ENCODE peak calls at places on chromosomes 11 and 22, in eight cellular contexts. One of them, this sample, is unnamed.

GRCh38 chr11:73894725-73895335 is 18.0 kb downstream of the PAAF1 start:
- DNase-seq in A549: no peak
- DNase-seq in activated effector memory CD4-positive, alpha-beta T cell treated with anti-CD3 and anti-CD28 coated beads, Interleukin-2, amount 50 U/mL, for 16 hours: no peak
- DNase-seq in HT-29: no peak
- DNase-seq in left colon: no peak
- DNase-seq in thoracic aorta: no peak
- DNase-seq in activated T-cell treated with anti-CD3 and anti-CD28 coated beads for 1 hour: no peak
- DNase-seq in GOT3: no peak
- DNase-seq in this sample: no peak

GRCh38 chr11:82458147-82458546 is 275.5 kb downstream of the FAM181B start:
- DNase-seq in thoracic aorta: no peak
- DNase-seq in HT-29: no peak
- DNase-seq in activated T-cell treated with anti-CD3 and anti-CD28 coated beads for 1 hour: no peak
- DNase-seq in GOT3: no peak
- DNase-seq in left colon: no peak
- DNase-seq in activated effector memory CD4-positive, alpha-beta T cell treated with anti-CD3 and anti-CD28 coated beads, Interleukin-2, amount 50 U/mL, for 16 hours: no peak
- DNase-seq in A549: no peak
- DNase-seq in this sample: no peak

GRCh38 chr11:134376150-134376921 is 35.7 kb downstream of the B3GAT1 start:
- DNase-seq in left colon: no peak
- DNase-seq in HT-29: no peak
- DNase-seq in thoracic aorta: no peak
- DNase-seq in A549: no peak
- DNase-seq in activated effector memory CD4-positive, alpha-beta T cell treated with anti-CD3 and anti-CD28 coated beads, Interleukin-2, amount 50 U/mL, for 16 hours: no peak
- DNase-seq in GOT3: no peak
- DNase-seq in activated T-cell treated with anti-CD3 and anti-CD28 coated beads for 1 hour: no peak
- DNase-seq in this sample: no peak

GRCh38 chr11:74950374-74950969 is 1.4 kb downstream of the SPCS2 start:
- DNase-seq in thoracic aorta: no peak
- DNase-seq in activated T-cell treated with anti-CD3 and anti-CD28 coated beads for 1 hour: no peak
- DNase-seq in GOT3: no peak
- DNase-seq in left colon: no peak
- DNase-seq in activated effector memory CD4-positive, alpha-beta T cell treated with anti-CD3 and anti-CD28 coated beads, Interleukin-2, amount 50 U/mL, for 16 hours: no peak
- DNase-seq in HT-29: no peak
- DNase-seq in A549: no peak
- DNase-seq in this sample: no peak

GRCh38 chr11:370087-370941 is 1.0 kb downstream of the B4GALNT4 start:
- DNase-seq in activated T-cell treated with anti-CD3 and anti-CD28 coated beads for 1 hour: no peak
- DNase-seq in GOT3: no peak
- DNase-seq in left colon: no peak
- DNase-seq in thoracic aorta: no peak
- DNase-seq in A549: no peak
- DNase-seq in activated effector memory CD4-positive, alpha-beta T cell treated with anti-CD3 and anti-CD28 coated beads, Interleukin-2, amount 50 U/mL, for 16 hours: no peak
- DNase-seq in HT-29: no peak
- DNase-seq in this sample: no peak

GRCh38 chr11:57321996-57322880 is 2.5 kb downstream of the TNKS1BP1 start:
- DNase-seq in thoracic aorta: peak; percentile 89
- DNase-seq in A549: peak; percentile 95
- DNase-seq in left colon: peak; percentile 84
- DNase-seq in GOT3: peak; percentile 71
- DNase-seq in HT-29: peak; percentile 98
- DNase-seq in activated effector memory CD4-positive, alpha-beta T cell treated with anti-CD3 and anti-CD28 coated beads, Interleukin-2, amount 50 U/mL, for 16 hours: peak; percentile 69
- DNase-seq in activated T-cell treated with anti-CD3 and anti-CD28 coated beads for 1 hour: no peak
- DNase-seq in this sample: no peak

GRCh38 chr11:110762596-110762995 is 50.4 kb upstream of the ARHGAP20 start:
- DNase-seq in A549: no peak
- DNase-seq in HT-29: no peak
- DNase-seq in activated T-cell treated with anti-CD3 and anti-CD28 coated beads for 1 hour: no peak
- DNase-seq in GOT3: no peak
- DNase-seq in activated effector memory CD4-positive, alpha-beta T cell treated with anti-CD3 and anti-CD28 coated beads, Interleukin-2, amount 50 U/mL, for 16 hours: no peak
- DNase-seq in left colon: no peak
- DNase-seq in thoracic aorta: no peak
- DNase-seq in this sample: no peak

GRCh38 chr22:32631507-32632245 is 157.1 kb downstream of the FBXO7 start:
- DNase-seq in thoracic aorta: no peak
- DNase-seq in HT-29: no peak
- DNase-seq in A549: no peak
- DNase-seq in GOT3: no peak
- DNase-seq in activated effector memory CD4-positive, alpha-beta T cell treated with anti-CD3 and anti-CD28 coated beads, Interleukin-2, amount 50 U/mL, for 16 hours: no peak
- DNase-seq in left colon: no peak
- DNase-seq in activated T-cell treated with anti-CD3 and anti-CD28 coated beads for 1 hour: no peak
- DNase-seq in this sample: no peak

GRCh38 chr22:48052621-48052890 is 1290.1 kb downstream of the TBC1D22A start:
- DNase-seq in activated T-cell treated with anti-CD3 and anti-CD28 coated beads for 1 hour: no peak
- DNase-seq in activated effector memory CD4-positive, alpha-beta T cell treated with anti-CD3 and anti-CD28 coated beads, Interleukin-2, amount 50 U/mL, for 16 hours: no peak
- DNase-seq in thoracic aorta: no peak
- DNase-seq in HT-29: no peak
- DNase-seq in left colon: no peak
- DNase-seq in A549: no peak
- DNase-seq in GOT3: no peak
- DNase-seq in this sample: no peak

GRCh38 chr22:42366815-42367581 is 65.2 kb downstream of the NFAM1 start:
- DNase-seq in activated effector memory CD4-positive, alpha-beta T cell treated with anti-CD3 and anti-CD28 coated beads, Interleukin-2, amount 50 U/mL, for 16 hours: no peak
- DNase-seq in activated T-cell treated with anti-CD3 and anti-CD28 coated beads for 1 hour: no peak
- DNase-seq in A549: no peak
- DNase-seq in left colon: no peak
- DNase-seq in thoracic aorta: no peak
- DNase-seq in HT-29: no peak
- DNase-seq in GOT3: no peak
- DNase-seq in this sample: no peak

GRCh38 chr11:45857834-45858492 is 10.7 kb downstream of the CRY2 start:
- DNase-seq in thoracic aorta: no peak
- DNase-seq in HT-29: no peak
- DNase-seq in activated effector memory CD4-positive, alpha-beta T cell treated with anti-CD3 and anti-CD28 coated beads, Interleukin-2, amount 50 U/mL, for 16 hours: no peak
- DNase-seq in activated T-cell treated with anti-CD3 and anti-CD28 coated beads for 1 hour: no peak
- DNase-seq in A549: no peak
- DNase-seq in left colon: no peak
- DNase-seq in GOT3: peak; percentile 19
- DNase-seq in this sample: no peak

GRCh38 chr11:10044618-10045017 is 249.4 kb downstream of the SBF2 start:
- DNase-seq in GOT3: no peak
- DNase-seq in thoracic aorta: no peak
- DNase-seq in left colon: no peak
- DNase-seq in activated T-cell treated with anti-CD3 and anti-CD28 coated beads for 1 hour: no peak
- DNase-seq in HT-29: no peak
- DNase-seq in A549: peak; percentile 72
- DNase-seq in activated effector memory CD4-positive, alpha-beta T cell treated with anti-CD3 and anti-CD28 coated beads, Interleukin-2, amount 50 U/mL, for 16 hours: no peak
- DNase-seq in this sample: no peak

This sample was measured in NCI-H2107.